ENCODE peak calls at places on chromosomes 1 and 21, in eight cellular contexts. U is keratinocyte, W is thoracic aorta, Y is brain microvascular endothelial cell, H is astrocyte of the spinal cord, Z is HFF-Myc, C is pancreas, I is A549. E is an unnamed sample.

GRCh38 chr1:64469121-64469520 is 808 bp upstream of the CACHD1 start:
- DNase-seq in C (peak), W (no peak), U (no peak), Z (no peak), Y (no peak), I (no peak), H (no peak), E (no peak)

GRCh38 chr1:172647987-172648386 is 10.9 kb upstream of the FASLG start:
- DNase-seq in U (no peak), C (no peak), W (no peak), Y (no peak), I (no peak), H (no peak), Z (no peak), E (no peak)

GRCh38 chr1:75632350-75632949 is 21.5 kb upstream of the SLC44A5 start:
- DNase-seq in I (peak), Y (peak), H (peak), U (no peak), Z (peak), C (peak), W (no peak), E (no peak)

GRCh38 chr1:16988210-16988609 is 7.8 kb upstream of the MFAP2 start:
- DNase-seq in Z (no peak), W (no peak), Y (no peak), C (no peak), H (no peak), U (no peak), I (no peak), E (no peak)

GRCh38 chr1:100455478-100456072 is 82.4 kb upstream of the GPR88 start:
- DNase-seq in C (no peak), W (no peak), Y (no peak), U (no peak), I (no peak), Z (no peak), H (peak), E (no peak)

GRCh38 chr1:160359559-160360226 is 7.2 kb upstream of the NHLH1 start:
- DNase-seq in U (no peak), W (no peak), Y (peak), Z (no peak), I (no peak), H (peak), C (no peak), E (no peak)

GRCh38 chr1:243842978-243843490 is 7.0 kb downstream of the AKT3 start:
- DNase-seq in C (no peak), H (peak), I (peak), W (no peak), U (no peak), Y (peak), Z (no peak), E (peak)

GRCh38 chr1:12056331-12056841 is 6.7 kb upstream of the TNFRSF8 start:
- DNase-seq in C (no peak), Y (no peak), H (no peak), W (no peak), I (no peak), U (peak), Z (no peak), E (no peak)

GRCh38 chr1:77639056-77639455 is 43.4 kb downstream of the ZZZ3 start:
- DNase-seq in U (peak), W (no peak), Z (no peak), C (no peak), H (no peak), I (no peak), Y (no peak), E (peak)

GRCh38 chr1:47969478-47969877 is 27.7 kb downstream of the TRABD2B start:
- DNase-seq in I (no peak), Y (no peak), C (no peak), H (no peak), Z (no peak), W (no peak), U (no peak), E (no peak)

GRCh38 chr1:89894210-89894668 is 73.4 kb downstream of the LRRC8D start:
- DNase-seq in W (no peak), Z (no peak), C (no peak), I (no peak), H (peak), Y (peak), U (no peak), E (peak)

GRCh38 chr1:209486861-209487260 is 96.7 kb upstream of the CAMK1G start:
- DNase-seq in I (no peak), H (no peak), Y (peak), W (no peak), U (no peak), C (no peak), Z (no peak), E (no peak)

GRCh38 chr1:20442920-20443625 is 42.9 kb downstream of the CAMK2N1 start:
- DNase-seq in Y (no peak), U (no peak), C (no peak), H (no peak), I (no peak), W (no peak), Z (peak), E (no peak)

GRCh38 chr21:16563795-16564194 is 834.0 kb downstream of the USP25 start:
- DNase-seq in C (peak), I (peak), U (no peak), Z (no peak), Y (no peak), W (no peak), H (peak), E (no peak)

GRCh38 chr1:205271745-205272144 is 44.0 kb downstream of the TMCC2 start:
- DNase-seq in W (no peak), Z (no peak), I (no peak), Y (no peak), H (no peak), U (no peak), C (no peak), E (no peak)

GRCh38 chr21:42564561-42564971 is 50.9 kb downstream of the SLC37A1 start:
- DNase-seq in H (no peak), U (no peak), Z (no peak), Y (no peak), I (no peak), C (no peak), W (no peak), E (no peak)

GRCh38 chr1:61082336-61083013 is at the start of gene NFIA:
- DNase-seq in C (peak), U (no peak), I (peak), W (no peak), H (peak), Z (no peak), Y (peak), E (no peak)

GRCh38 chr1:225933072-225933471 is 7.9 kb downstream of the LEFTY2 start:
- DNase-seq in U (no peak), Z (no peak), H (peak), W (no peak), C (no peak), I (no peak), Y (peak), E (no peak)

GRCh38 chr21:17797967-17798366 is 21.2 kb downstream of the C21orf91 start:
- DNase-seq in W (no peak), H (no peak), C (no peak), I (no peak), Z (no peak), Y (no peak), U (no peak), E (no peak)

GRCh38 chr1:55476445-55477015 is 261.4 kb upstream of the USP24 start:
- DNase-seq in I (no peak), U (no peak), W (no peak), H (peak), Z (no peak), Y (no peak), C (no peak), E (no peak)

GRCh38 chr1:37561794-37562132 is 5.0 kb downstream of the DNALI1 start:
- DNase-seq in U (no peak), Z (no peak), H (no peak), Y (peak), W (no peak), I (peak), C (no peak), E (no peak)

GRCh38 chr1:93253471-93253870 is 72.9 kb downstream of the CCDC18 start:
- DNase-seq in Z (no peak), Y (no peak), H (no peak), W (no peak), U (no peak), I (no peak), C (no peak), E (no peak)

GRCh38 chr1:61591316-61591715 is 133.6 kb downstream of the TM2D1 start:
- DNase-seq in C (no peak), W (no peak), H (no peak), Z (no peak), U (no peak), I (no peak), Y (no peak), E (no peak)

GRCh38 chr1:63317007-63317813 is 5.2 kb upstream of the FOXD3 start:
- DNase-seq in Y (peak), U (peak), I (peak), Z (peak), W (no peak), H (peak), C (peak), E (no peak)

DNA sequence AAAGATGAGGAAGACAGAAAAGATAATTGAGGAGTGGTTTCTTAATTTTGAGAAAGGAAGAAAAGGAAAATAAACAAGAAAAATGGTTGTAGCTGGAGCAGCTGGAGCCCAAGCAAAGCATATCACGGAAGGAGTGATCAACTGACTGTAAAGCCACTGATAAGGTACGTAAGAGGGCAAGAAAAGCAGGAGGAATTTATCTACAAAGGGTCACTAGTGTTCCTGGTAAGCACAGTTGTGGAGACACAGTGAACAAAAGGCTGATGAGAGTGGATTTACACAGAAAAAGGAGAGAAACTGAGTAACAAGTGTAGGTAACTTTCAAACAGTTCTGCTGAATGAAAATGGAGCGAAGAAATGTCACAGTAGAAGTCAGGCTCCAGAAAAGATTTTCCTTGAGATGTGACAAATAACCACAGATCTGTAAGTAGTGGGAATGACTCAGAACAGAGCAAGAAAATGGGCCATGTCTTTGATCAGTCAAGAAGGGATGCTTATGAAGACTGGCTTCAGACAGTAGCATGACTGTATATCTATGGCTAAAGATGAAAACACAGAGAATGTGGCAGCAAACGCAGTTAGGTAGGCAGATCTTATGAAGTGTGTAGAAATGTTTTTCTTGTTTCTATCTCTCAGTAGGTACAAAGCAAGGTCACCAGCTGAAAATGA is 45.6 kb upstream of the RBM34 start:
- DNase-seq in W (no peak), Z (no peak), H (peak), C (no peak), I (no peak), Y (peak), U (no peak), E (no peak)
- H3K4me3 ChIP-seq in W (no peak), Z (no peak), H (no peak), C (no peak), I (no peak), Y (no peak), U (no peak), E (no peak)

GRCh38 chr1:54016343-54017282 is 1.4 kb downstream of the LDLRAD1 start:
- DNase-seq in W (no peak), Y (peak), Z (peak), H (peak), C (no peak), U (peak), I (peak), E (no peak)

GRCh38 chr1:54014009-54014629 is 3.9 kb downstream of the LDLRAD1 start:
- DNase-seq in Z (no peak), W (no peak), I (no peak), C (no peak), U (no peak), H (no peak), Y (no peak), E (no peak)

GRCh38 chr1:54018635-54019034 is 649 bp upstream of the LDLRAD1 start:
- DNase-seq in Y (no peak), I (no peak), W (no peak), C (no peak), H (no peak), U (no peak), Z (no peak), E (no peak)

GRCh38 chr1:54013393-54014008 is 4.5 kb downstream of the LDLRAD1 start:
- DNase-seq in W (no peak), Z (no peak), H (no peak), C (no peak), U (no peak), Y (no peak), I (no peak), E (no peak)

DNA sequence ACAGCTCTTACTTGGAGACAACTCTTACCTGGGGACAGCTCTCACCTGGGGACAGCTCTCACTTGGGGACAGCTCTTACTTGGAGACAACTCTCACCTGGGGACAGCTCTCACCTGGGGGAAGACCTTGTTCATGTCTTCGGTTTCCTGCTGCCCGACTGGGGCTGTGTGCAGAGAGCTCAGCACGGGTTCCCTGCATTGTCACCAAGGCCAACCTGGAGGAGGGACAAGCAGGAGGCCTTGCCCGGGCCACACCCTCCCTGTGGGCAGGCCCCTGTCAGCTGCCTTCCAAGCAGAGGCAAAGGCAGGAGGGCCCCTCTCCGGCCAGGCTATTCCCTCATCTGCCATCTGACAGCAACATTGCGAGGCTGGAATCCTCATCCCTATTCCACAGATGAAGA is at the start of gene LDLRAD1:
- DNase-seq in W (no peak), H (no peak), C (no peak), Y (no peak), Z (no peak), U (no peak), I (no peak), E (no peak)
- TF ChIP-seq CTCF in W (no peak), H (no peak), C (no peak), Y (no peak), Z (no peak), U (no peak), I (no peak), E (no peak)

GRCh38 chr1:8392522-8392921 is 74.6 kb downstream of the SLC45A1 start:
- DNase-seq in I (no peak), H (no peak), U (no peak), C (no peak), Z (no peak), Y (no peak), W (no peak), E (no peak)

GRCh38 chr1:8395433-8395866 is 77.5 kb downstream of the SLC45A1 start:
- DNase-seq in C (no peak), Y (no peak), Z (no peak), I (no peak), U (no peak), W (no peak), H (no peak), E (no peak)

GRCh38 chr1:8396083-8396911 is 78.4 kb downstream of the SLC45A1 start:
- DNase-seq in C (no peak), Y (peak), H (peak), U (no peak), I (no peak), W (no peak), Z (no peak), E (no peak)

GRCh38 chr1:8396912-8397406 is 79.0 kb downstream of the SLC45A1 start:
- DNase-seq in I (peak), U (peak), W (peak), H (peak), Y (peak), Z (peak), C (no peak), E (peak)

GRCh38 chr1:8394456-8395321 is 76.8 kb downstream of the SLC45A1 start:
- DNase-seq in U (no peak), C (no peak), I (no peak), Y (peak), Z (peak), W (no peak), H (peak), E (peak)
- H3K4me3 ChIP-seq in U (no peak), C (no peak), I (no peak), Y (no peak), Z (no peak), W (peak), H (no peak), E (no peak)

GRCh38 chr1:34549199-34549598 is 205.6 kb upstream of the GJB5 start:
- DNase-seq in U (no peak), Z (no peak), Y (no peak), C (peak), H (no peak), I (no peak), W (no peak), E (no peak)

DNA sequence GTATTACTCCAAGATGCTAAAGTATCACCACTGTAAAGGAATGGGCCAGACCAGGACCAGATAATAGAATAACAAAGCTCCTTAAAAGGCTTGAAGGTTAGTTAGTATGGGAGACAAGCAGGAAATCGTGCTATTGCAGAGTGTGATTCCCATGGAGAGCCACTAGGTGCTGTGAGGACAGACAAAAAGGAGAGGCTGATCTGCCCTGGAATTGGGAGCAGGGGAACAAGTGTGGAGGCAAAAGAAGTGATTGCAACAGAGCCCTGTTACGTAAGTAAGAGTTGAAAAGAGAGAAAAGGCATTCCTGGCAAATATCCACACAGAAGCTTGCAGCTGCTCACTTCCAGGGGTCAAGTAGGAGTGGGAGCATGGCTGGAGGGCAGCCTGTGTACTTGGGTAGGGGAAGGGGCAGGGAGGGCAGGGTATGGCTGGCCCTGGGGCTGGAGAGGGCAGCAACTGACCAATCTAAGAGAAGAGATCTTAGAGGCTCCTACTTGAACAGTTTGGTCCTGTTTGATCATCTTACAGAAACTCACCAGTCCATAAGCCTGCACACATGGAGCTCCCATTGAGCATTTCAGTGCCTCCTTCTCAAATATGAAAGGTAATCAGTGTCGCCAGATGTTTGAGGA is 207.7 kb upstream of the GJB5 start:
- DNase-seq in Y (no peak), W (no peak), C (no peak), I (no peak), U (no peak), Z (no peak), H (no peak), E (no peak)
- TF ChIP-seq CTCF in Y (no peak), W (no peak), C (no peak), I (no peak), U (peak), Z (peak), H (no peak), E (peak)

GRCh38 chr1:3651939-3652537 is at the start of gene TP73:
- DNase-seq in Z (no peak), I (no peak), H (no peak), W (no peak), U (no peak), C (no peak), Y (no peak), E (no peak)

GRCh38 chr1:3652538-3653285 is 396 bp downstream of the TP73 start:
- DNase-seq in I (no peak), C (no peak), Z (no peak), Y (no peak), W (no peak), H (no peak), U (no peak), E (no peak)

GRCh38 chr1:3651011-3651938 is 1.0 kb upstream of the TP73 start:
- DNase-seq in W (no peak), U (no peak), I (no peak), Y (no peak), C (no peak), Z (no peak), H (peak), E (no peak)

GRCh38 chr1:3654549-3655281 is 2.4 kb downstream of the TP73 start:
- DNase-seq in U (no peak), Y (no peak), Z (no peak), C (no peak), W (no peak), H (no peak), I (no peak), E (no peak)

DNA sequence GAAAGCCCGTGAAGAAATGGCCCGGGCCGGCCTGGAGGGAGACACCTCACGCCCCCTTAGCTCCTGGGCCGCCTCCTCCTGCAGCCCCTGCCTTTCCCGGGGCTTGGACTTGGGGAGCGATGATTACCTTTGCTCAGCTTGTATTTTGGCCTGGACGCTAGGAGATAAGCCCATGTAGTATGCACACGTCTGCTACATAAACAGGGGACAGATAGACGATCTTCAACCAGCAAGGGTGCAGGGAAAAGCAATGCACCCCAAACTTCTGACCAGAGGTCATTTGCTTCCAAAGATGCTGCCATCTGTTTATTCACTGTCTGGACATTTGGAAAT is 936 bp downstream of the TP73 start:
- DNase-seq in H (no peak), Y (no peak), W (no peak), Z (no peak), U (no peak), I (no peak), C (no peak), E (no peak)
- H3K4me3 ChIP-seq in H (no peak), Y (no peak), W (no peak), Z (no peak), U (no peak), I (no peak), C (no peak), E (no peak)

DNA sequence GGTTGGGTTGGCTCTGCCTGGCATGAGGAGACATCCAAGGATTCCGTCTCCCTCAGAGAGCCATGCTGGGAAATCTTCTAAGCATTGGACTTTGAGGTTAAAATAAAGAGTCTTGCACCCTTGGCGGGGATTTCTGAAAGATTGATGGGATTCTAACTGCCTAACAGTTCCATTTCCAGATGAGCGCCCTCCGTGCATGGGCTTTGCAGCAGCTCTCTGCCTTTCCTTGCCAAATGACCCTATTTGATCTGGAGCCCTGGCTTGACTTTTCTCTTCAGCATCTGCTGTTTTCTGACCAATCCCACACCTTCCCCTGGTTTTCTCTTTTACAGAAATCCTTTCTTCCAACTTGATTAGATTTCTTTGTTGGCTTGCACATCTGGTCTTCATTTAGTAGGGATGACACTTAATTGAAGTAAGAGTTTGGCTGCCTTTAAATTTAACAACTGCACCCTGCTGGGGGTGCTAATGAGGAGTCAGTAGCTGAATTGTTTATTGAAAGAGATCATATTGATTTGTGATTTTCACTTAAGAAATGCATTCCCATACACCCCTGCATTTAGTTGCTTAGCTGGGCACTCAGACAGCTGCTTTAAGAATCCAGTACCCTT is 99.5 kb downstream of the NOS1AP start:
- DNase-seq in W (no peak), I (no peak), Y (no peak), U (no peak), Z (peak), H (peak), C (no peak), E (no peak)
- TF ChIP-seq CTCF in W (no peak), I (no peak), Y (no peak), U (no peak), Z (no peak), H (no peak), C (no peak), E (no peak)